ENCODE peak calls at places on chromosomes 3 and 15, in four cellular contexts. C, N, E and Y are unnamed samples.

GRCh38 chr3:4533489-4534443 is 40.6 kb downstream of the ITPR1 start:
- DNase-seq in C (no peak), N (no peak), E (no peak), Y (no peak)

GRCh38 chr3:126664591-126665214 is 9.8 kb upstream of the TXNRD3 start:
- DNase-seq in C (no peak), N (no peak), E (no peak), Y (no peak)

GRCh38 chr3:152026033-152026556 is 152.7 kb downstream of the SUCNR1 start:
- DNase-seq in C (no peak), N (no peak), E (no peak), Y (no peak)

GRCh38 chr3:156264771-156265170 is 144.4 kb downstream of the KCNAB1 start:
- DNase-seq in C (no peak), N (no peak), E (no peak), Y (no peak)

GRCh38 chr3:126481808-126482502 is 6.3 kb upstream of the ZXDC start:
- DNase-seq in C (no peak), N (no peak), E (no peak), Y (no peak)

GRCh38 chr3:172070799-172071198 is 31.4 kb downstream of the FNDC3B start:
- DNase-seq in C (no peak), N (no peak), E (no peak), Y (no peak)

GRCh38 chr15:38050529-38050928 is 116.1 kb downstream of the TMCO5A start:
- DNase-seq in C (no peak), N (no peak), E (no peak), Y (no peak)

GRCh38 chr3:104298662-104299061 is 1068.0 kb upstream of the ALCAM start:
- DNase-seq in C (no peak), N (no peak), E (no peak), Y (no peak)

GRCh38 chr3:143972495-143973351 is 1.1 kb downstream of the DIPK2A start:
- DNase-seq in C (peak; percentile 49), N (peak; percentile 74), E (peak; percentile 81), Y (peak; percentile 57)

GRCh38 chr3:10546181-10546624 is 40.8 kb upstream of the ATP2B2 start:
- DNase-seq in C (no peak), N (no peak), E (no peak), Y (no peak)

GRCh38 chr3:152662157-152662556 is 172.8 kb upstream of the P2RY1 start:
- DNase-seq in C (no peak), N (no peak), E (no peak), Y (no peak)

GRCh38 chr3:143120716-143121239 is 1.2 kb downstream of the CHST2 start:
- DNase-seq in C (peak; percentile 34), N (no peak), E (peak; percentile 58), Y (peak; percentile 23)

GRCh38 chr3:146187334-146187950 is 26.5 kb upstream of the PLOD2 start:
- DNase-seq in C (no peak), N (no peak), E (no peak), Y (peak; percentile 18)

GRCh38 chr3:187798531-187799520 is 53.6 kb upstream of the BCL6 start:
- DNase-seq in C (no peak), N (no peak), E (no peak), Y (no peak)

GRCh38 chr3:82078246-82078645 is 316.8 kb upstream of the GBE1 start:
- DNase-seq in C (no peak), N (no peak), E (no peak), Y (no peak)

GRCh38 chr3:114221165-114221880 is 16.1 kb downstream of the ZNF80 start:
- DNase-seq in C (no peak), N (no peak), E (no peak), Y (no peak)

GRCh38 chr3:187979543-187979942 is 174.4 kb upstream of the LPP start:
- DNase-seq in C (no peak), N (no peak), E (no peak), Y (no peak)

GRCh38 chr15:40930430-40931299 is 1.5 kb downstream of the DLL4 start:
- DNase-seq in C (no peak), N (peak; percentile 53), E (peak; percentile 75), Y (no peak)

GRCh38 chr3:115418583-115418982 is 204.7 kb upstream of the GAP43 start:
- DNase-seq in C (no peak), N (no peak), E (no peak), Y (no peak)

GRCh38 chr3:178561239-178561638 is 25.0 kb downstream of the KCNMB2 start:
- DNase-seq in C (no peak), N (no peak), E (no peak), Y (no peak)

GRCh38 chr3:134239538-134239937 is 11.1 kb downstream of the RYK start:
- DNase-seq in C (no peak), N (no peak), E (no peak), Y (no peak)

GRCh38 chr3:133535971-133536634 is 37.4 kb upstream of the CDV3 start:
- DNase-seq in C (no peak), N (no peak), E (no peak), Y (no peak)

GRCh38 chr3:172044833-172045585 is 5.6 kb downstream of the FNDC3B start:
- DNase-seq in C (no peak), N (no peak), E (no peak), Y (no peak)

GRCh38 chr3:115204470-115204869 is 57.4 kb upstream of the ZBTB20 start:
- DNase-seq in C (no peak), N (no peak), E (no peak), Y (no peak)

GRCh38 chr3:169390741-169391300 is 272.7 kb downstream of the MECOM start:
- DNase-seq in C (no peak), N (no peak), E (no peak), Y (no peak)

GRCh38 chr3:157088133-157088488 is 71.8 kb downstream of the CCNL1 start:
- DNase-seq in C (no peak), N (no peak), E (no peak), Y (no peak)

GRCh38 chr3:107431298-107432012 is 54.2 kb downstream of the CCDC54 start:
- DNase-seq in C (peak; percentile 42), N (peak; percentile 75), E (peak; percentile 80), Y (peak; percentile 56)

GRCh38 chr15:68511073-68511991 is 67.5 kb upstream of the CORO2B start:
- DNase-seq in C (no peak), N (peak; percentile 50), E (no peak), Y (no peak)

GRCh38 chr15:64209680-64210334 is 47.0 kb upstream of the PPIB start:
- DNase-seq in C (no peak), N (no peak), E (no peak), Y (no peak)

GRCh38 chr3:18349197-18349798 is 75.8 kb downstream of the SATB1 start:
- DNase-seq in C (no peak), N (no peak), E (no peak), Y (no peak)

GRCh38 chr3:184349563-184350470 is 11.6 kb downstream of the CLCN2 start:
- DNase-seq in C (no peak), N (no peak), E (no peak), Y (no peak)

GRCh38 chr3:63876260-63876659 is 12.6 kb downstream of the ATXN7 start:
- DNase-seq in C (no peak), N (no peak), E (no peak), Y (no peak)

GRCh38 chr3:101884776-101885175 is 35.5 kb downstream of the NFKBIZ start:
- DNase-seq in C (no peak), N (no peak), E (no peak), Y (no peak)

GRCh38 chr3:189727898-189728297 is 96.7 kb downstream of the TP63 start:
- DNase-seq in C (no peak), N (no peak), E (no peak), Y (no peak)

GRCh38 chr15:72758195-72758594 is 25.4 kb downstream of the ADPGK start:
- DNase-seq in C (no peak), N (no peak), E (no peak), Y (no peak)